ENCODE peak calls at places on chromosomes 7 and 10, in ten cellular contexts. S, E, V, C, B, R, Q, I, J and X are unnamed samples.

GRCh38 chr7:94367940-94368339 is 26.8 kb upstream of the COL1A2 start:
- DNase-seq in E (no peak), Q (no peak), C (no peak), I (no peak), S (no peak), V (peak), B (no peak), R (no peak), J (peak), X (peak)

GRCh38 chr10:6148908-6149307 is 53.8 kb upstream of the PFKFB3 start:
- DNase-seq in B (no peak), I (no peak), J (no peak), E (no peak), R (peak), V (no peak), C (no peak), Q (no peak), S (no peak), X (no peak)

GRCh38 chr10:83991986-83992753 is 147.1 kb upstream of the GHITM start:
- DNase-seq in R (no peak), V (no peak), I (no peak), Q (peak), E (no peak), C (peak), S (peak), J (no peak), B (no peak), X (peak)

GRCh38 chr7:22277375-22277774 is 79.6 kb downstream of the RAPGEF5 start:
- DNase-seq in C (no peak), I (no peak), S (no peak), J (no peak), B (no peak), R (no peak), V (no peak), E (no peak), Q (no peak), X (no peak)

GRCh38 chr10:44716470-44716869 is 194.7 kb upstream of the TMEM72 start:
- DNase-seq in Q (no peak), I (no peak), R (no peak), E (no peak), B (no peak), S (no peak), V (no peak), C (no peak), J (no peak), X (no peak)

GRCh38 chr10:8146650-8147049 is 92.2 kb downstream of the GATA3 start:
- DNase-seq in R (peak), I (no peak), E (no peak), B (no peak), V (no peak), J (peak), S (no peak), C (no peak), Q (no peak), X (no peak)

GRCh38 chr10:14954001-14954770 is at the start of gene DCLRE1C:
- DNase-seq in J (peak), S (peak), E (peak), B (peak), R (peak), V (peak), C (peak), Q (peak), I (peak), X (peak)

GRCh38 chr10:80518807-80519360 is 18.8 kb upstream of the SH2D4B start:
- DNase-seq in R (no peak), I (no peak), J (no peak), B (no peak), V (no peak), Q (no peak), S (no peak), E (no peak), C (no peak), X (no peak)

GRCh38 chr10:14414901-14415300 is 84.2 kb upstream of the FRMD4A start:
- DNase-seq in J (peak), C (no peak), V (peak), B (no peak), R (no peak), S (no peak), Q (no peak), E (no peak), I (no peak), X (peak)

GRCh38 chr7:80885774-80886173 is 33.1 kb downstream of the SEMA3C start:
- DNase-seq in Q (no peak), R (no peak), V (no peak), C (peak), J (no peak), S (no peak), I (no peak), B (no peak), E (no peak), X (no peak)

GRCh38 chr10:119315128-119316001 is 108.0 kb downstream of the GRK5 start:
- DNase-seq in B (no peak), J (peak), S (peak), I (peak), V (peak), Q (no peak), E (peak), C (no peak), R (peak), X (peak)

GRCh38 chr7:124651136-124651535 is 114.5 kb downstream of the GPR37 start:
- DNase-seq in B (no peak), Q (no peak), R (no peak), E (no peak), C (no peak), S (no peak), J (no peak), V (no peak), I (no peak), X (no peak)

GRCh38 chr7:134660961-134661376 is 14.3 kb downstream of the BPGM start:
- DNase-seq in V (peak), S (no peak), Q (no peak), E (no peak), J (peak), B (no peak), R (no peak), I (peak), C (no peak), X (peak)

GRCh38 chr7:111384065-111384891 is 178.0 kb downstream of the IMMP2L start:
- DNase-seq in J (peak), Q (no peak), E (no peak), C (no peak), S (no peak), R (peak), I (no peak), V (peak), B (no peak), X (peak)

GRCh38 chr7:157141525-157142060 is 2.9 kb downstream of the UBE3C start:
- DNase-seq in B (no peak), S (no peak), V (no peak), I (no peak), R (no peak), C (no peak), E (no peak), Q (no peak), J (no peak), X (no peak)

GRCh38 chr7:140512317-140513000 is 33.2 kb upstream of the MKRN1 start:
- DNase-seq in J (no peak), Q (peak), I (no peak), S (no peak), C (no peak), B (no peak), E (peak), V (no peak), R (peak), X (peak)

GRCh38 chr7:88075216-88075615 is 141.2 kb downstream of the ADAM22 start:
- DNase-seq in S (no peak), J (no peak), B (no peak), V (no peak), I (no peak), R (no peak), Q (no peak), C (no peak), E (no peak), X (no peak)

GRCh38 chr7:125358551-125359167 is 429.0 kb upstream of the POT1 start:
- DNase-seq in R (peak), B (no peak), E (no peak), Q (no peak), I (no peak), J (no peak), S (no peak), C (no peak), V (peak), X (peak)

GRCh38 chr10:2839081-2839725 is 228.1 kb upstream of the PFKP start:
- DNase-seq in V (peak), R (peak), C (peak), E (no peak), I (no peak), Q (peak), B (no peak), J (no peak), S (no peak), X (peak)

GRCh38 chr7:129367349-129367699 is 66.9 kb upstream of the STRIP2 start:
- DNase-seq in I (no peak), C (no peak), R (no peak), S (no peak), J (no peak), V (peak), E (no peak), Q (no peak), B (no peak), X (no peak)

GRCh38 chr7:129367700-129368388 is 66.4 kb upstream of the STRIP2 start:
- DNase-seq in V (peak), Q (peak), J (peak), R (peak), I (peak), E (peak), S (no peak), B (peak), C (peak), X (peak)

GRCh38 chr7:129373651-129374428 is 60.4 kb upstream of the STRIP2 start:
- DNase-seq in J (no peak), E (no peak), I (no peak), Q (no peak), V (no peak), B (no peak), S (no peak), C (no peak), R (no peak), X (no peak)

GRCh38 chr7:129370812-129371211 is 63.4 kb upstream of the STRIP2 start:
- DNase-seq in Q (no peak), B (no peak), J (no peak), I (peak), E (no peak), R (peak), C (no peak), V (peak), S (no peak), X (peak)

DNA sequence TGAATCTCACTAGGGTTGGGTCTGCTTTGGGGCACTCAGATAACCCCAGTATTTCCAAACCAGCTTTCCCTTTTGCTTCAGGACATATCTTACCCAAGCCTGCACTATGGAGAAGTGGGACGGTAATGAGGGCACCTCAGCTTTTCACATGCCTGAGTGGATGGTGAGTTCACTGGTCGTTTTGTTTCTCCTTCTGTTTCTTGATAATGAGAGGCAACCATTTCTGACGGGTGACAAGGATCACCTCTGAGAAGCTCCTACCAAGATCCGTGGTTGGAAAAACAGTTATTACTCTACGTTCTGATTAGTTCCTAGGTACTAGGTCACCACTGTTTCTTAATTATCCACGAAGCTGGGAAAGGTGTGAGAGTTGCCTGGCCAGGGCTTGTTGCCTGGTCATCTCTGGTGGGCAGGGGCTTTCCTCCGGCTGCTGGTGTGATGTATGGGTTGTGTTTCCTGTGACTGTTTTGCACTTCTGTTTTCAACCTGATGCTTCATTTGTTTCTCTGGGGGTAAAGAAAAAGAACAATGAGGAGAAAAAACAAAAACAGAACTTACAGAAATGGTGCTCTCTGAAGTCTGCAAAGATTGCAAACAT is 65.7 kb upstream of the STRIP2 start:
- DNase-seq in Q (no peak), V (no peak), J (no peak), E (no peak), R (no peak), S (no peak), B (no peak), C (peak), I (no peak), X (no peak)
- TF ChIP-seq CTCF in Q (no peak), V (no peak), J (no peak), E (no peak), R (no peak), S (no peak), B (no peak), C (no peak), I (no peak), X (no peak)

GRCh38 chr10:72184156-72184555 is 31.7 kb upstream of the ANAPC16 start:
- DNase-seq in C (no peak), E (no peak), Q (no peak), R (no peak), I (no peak), J (no peak), V (no peak), S (no peak), B (no peak), X (no peak)

GRCh38 chr10:72186633-72187330 is 29.0 kb upstream of the ANAPC16 start:
- DNase-seq in S (no peak), B (no peak), V (peak), I (no peak), R (no peak), Q (no peak), E (no peak), J (no peak), C (no peak), X (peak)

GRCh38 chr10:72186213-72186612 is 29.6 kb upstream of the ANAPC16 start:
- DNase-seq in I (no peak), V (peak), R (no peak), B (no peak), S (no peak), Q (no peak), E (no peak), J (peak), C (no peak), X (peak)
- H3K4me3 ChIP-seq in I (no peak), V (no peak), R (no peak), B (no peak), S (no peak), Q (no peak), E (no peak), J (no peak), C (no peak), X (no peak)

DNA sequence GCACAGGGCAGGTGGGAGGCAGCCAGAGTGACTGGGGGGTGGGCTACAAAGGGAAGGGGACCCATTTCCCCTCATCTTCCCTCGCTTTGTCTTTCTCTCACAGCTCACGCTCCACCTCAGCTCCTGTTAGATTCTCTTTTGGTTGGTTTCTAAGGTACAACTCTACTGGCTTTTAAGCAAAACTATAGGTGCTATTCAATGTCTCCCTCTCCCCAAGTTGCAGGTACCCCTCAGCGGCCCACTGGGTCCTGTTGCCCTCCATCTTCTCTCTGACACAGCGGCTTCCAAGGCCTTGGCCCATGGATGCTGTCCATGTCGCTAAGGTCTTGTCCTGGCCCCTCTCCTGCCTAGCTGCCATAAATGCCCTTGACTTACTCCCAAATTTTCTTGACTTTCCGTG is 168.4 kb downstream of the COBL start:
- DNase-seq in S (no peak), Q (no peak), V (no peak), I (no peak), J (no peak), R (no peak), E (no peak), B (no peak), C (no peak), X (no peak)
- TF ChIP-seq CTCF in S (no peak), Q (no peak), V (no peak), I (no peak), J (no peak), R (no peak), E (no peak), B (no peak), C (no peak), X (no peak)

DNA sequence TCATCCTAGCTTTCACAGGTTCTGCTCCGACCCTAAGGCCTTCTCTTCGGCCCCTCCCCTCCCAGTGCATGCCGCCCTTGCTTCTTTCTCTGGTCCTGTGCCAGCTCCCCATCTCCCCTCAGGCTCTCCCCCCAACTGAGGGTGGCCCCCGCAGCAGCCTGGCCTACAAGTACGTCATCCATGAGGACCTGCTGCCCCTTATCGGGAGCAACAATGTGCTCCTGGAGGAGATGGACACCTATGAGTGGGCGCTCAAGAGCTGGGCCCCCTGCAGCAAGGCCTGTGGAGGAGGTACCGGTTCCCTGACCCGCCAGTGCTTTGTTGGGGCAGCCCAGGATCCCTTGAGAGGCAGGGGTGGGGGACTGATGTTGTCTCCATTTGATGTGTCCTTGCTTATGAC is 33.8 kb downstream of the TBATA start:
- DNase-seq in C (no peak), V (no peak), B (no peak), J (no peak), I (no peak), E (no peak), S (no peak), Q (peak), R (no peak), X (no peak)
- H3K4me3 ChIP-seq in C (no peak), V (no peak), B (no peak), J (no peak), I (no peak), E (no peak), S (no peak), Q (no peak), R (no peak), X (no peak)